ENCODE peak calls at places on chromosome 13, in six cellular contexts. W, T, O, E, J and I are unnamed samples.
A peak's percentile ranks its signal among the peaks of the same experiment; 100 is the strongest.

GRCh38 chr13:60164490-60164889 is 762 bp upstream of the DIAPH3 start:
- DNase-seq in E (no peak), O (no peak), W (no peak), T (no peak), J (peak; percentile 39), I (no peak)

GRCh38 chr13:60143775-60144174 is 20.0 kb downstream of the DIAPH3 start:
- DNase-seq in J (no peak), O (no peak), E (no peak), T (no peak), W (no peak), I (no peak)

GRCh38 chr13:21703846-21704245 is 33.0 kb downstream of the FGF9 start:
- DNase-seq in J (no peak), T (no peak), E (no peak), W (no peak), O (no peak), I (no peak)

GRCh38 chr13:94704347-94705080 is 7.8 kb downstream of the SOX21 start:
- DNase-seq in O (no peak), T (no peak), E (no peak), W (no peak), J (no peak), I (no peak)

GRCh38 chr13:43360196-43360595 is 336.8 kb downstream of the DNAJC15 start:
- DNase-seq in T (no peak), W (no peak), E (no peak), J (no peak), O (no peak), I (no peak)

GRCh38 chr13:35388456-35388855 is 88.0 kb downstream of the MAB21L1 start:
- DNase-seq in J (peak; percentile 20), T (no peak), W (no peak), O (no peak), E (no peak), I (no peak)

GRCh38 chr13:93847162-93847561 is 620.6 kb downstream of the GPC6 start:
- DNase-seq in J (peak; percentile 83), E (peak; percentile 42), W (no peak), O (no peak), T (no peak), I (no peak)

GRCh38 chr13:104553156-104553555 is 1486.9 kb upstream of the SLC10A2 start:
- DNase-seq in E (no peak), J (peak; percentile 28), W (no peak), O (no peak), T (no peak), I (no peak)

GRCh38 chr13:110964229-110965037 is 49.6 kb upstream of the ANKRD10 start:
- DNase-seq in J (no peak), W (no peak), T (no peak), E (no peak), O (no peak), I (no peak)

GRCh38 chr13:78700121-78700910 is 41.4 kb upstream of the OBI1 start:
- DNase-seq in E (no peak), T (no peak), W (no peak), J (peak; percentile 84), O (no peak), I (no peak)

GRCh38 chr13:92103673-92104296 is 705.4 kb downstream of the GPC5 start:
- DNase-seq in O (no peak), T (no peak), E (no peak), W (no peak), J (peak; percentile 17), I (no peak)

GRCh38 chr13:93039131-93039530 is 187.5 kb upstream of the GPC6 start:
- DNase-seq in T (no peak), O (no peak), W (no peak), E (no peak), J (peak; percentile 32), I (no peak)

GRCh38 chr13:76293751-76294150 is 592.5 kb downstream of the KCTD12 start:
- DNase-seq in W (no peak), O (no peak), T (no peak), J (peak; percentile 23), E (no peak), I (no peak)

DNA sequence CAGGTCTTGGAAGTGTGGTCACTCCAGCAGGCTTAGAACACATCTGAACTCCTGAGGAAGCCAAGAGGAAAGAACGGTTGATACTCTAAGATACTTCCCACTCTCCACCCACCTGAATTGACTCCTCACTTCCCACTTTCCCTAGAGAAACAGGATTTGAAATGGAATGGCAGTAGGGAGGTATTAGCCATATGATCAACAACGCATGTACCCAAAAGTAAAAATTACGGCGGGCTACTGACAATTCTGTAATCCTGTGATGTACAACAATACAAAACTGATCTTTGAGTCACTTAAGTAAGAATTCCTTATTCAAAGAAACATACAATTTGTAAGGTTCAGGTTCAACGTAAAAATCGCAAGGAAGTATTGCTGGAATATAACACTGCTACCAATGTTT is 3.2 kb downstream of the SPRY2 start:
- DNase-seq in T (no peak), O (no peak), J (peak; percentile 28), W (no peak), E (no peak), I (no peak)
- H3K27ac ChIP-seq in T (peak overlapping the region; percentile 99), O (no peak overlapping the region), J (peak overlapping the region; percentile 85), W (peak overlapping the region; percentile 90), E (no peak overlapping the region), I (no peak overlapping the region)

GRCh38 chr13:80307401-80307987 is 33.4 kb downstream of the SPRY2 start:
- DNase-seq in J (no peak), T (no peak), E (no peak), W (no peak), O (no peak), I (no peak)
- H3K27ac ChIP-seq in J (no peak overlapping the region), T (peak overlapping the region; percentile 34), E (no peak overlapping the region), W (no peak overlapping the region), O (no peak overlapping the region), I (no peak overlapping the region)

GRCh38 chr13:99956473-99957349 is 14.9 kb downstream of the ZIC5 start:
- DNase-seq in O (no peak), E (no peak), W (no peak), J (no peak), T (no peak), I (no peak)

GRCh38 chr13:99955107-99955746 is 16.3 kb downstream of the ZIC5 start:
- DNase-seq in T (no peak), O (no peak), J (no peak), E (no peak), W (no peak), I (no peak)

GRCh38 chr13:99955747-99956472 is 15.7 kb downstream of the ZIC5 start:
- DNase-seq in T (no peak), J (no peak), O (no peak), E (no peak), W (no peak), I (no peak)

GRCh38 chr13:99949657-99950413 is 21.7 kb downstream of the ZIC5 start:
- DNase-seq in O (no peak), T (no peak), W (no peak), J (no peak), E (no peak), I (no peak)

DNA sequence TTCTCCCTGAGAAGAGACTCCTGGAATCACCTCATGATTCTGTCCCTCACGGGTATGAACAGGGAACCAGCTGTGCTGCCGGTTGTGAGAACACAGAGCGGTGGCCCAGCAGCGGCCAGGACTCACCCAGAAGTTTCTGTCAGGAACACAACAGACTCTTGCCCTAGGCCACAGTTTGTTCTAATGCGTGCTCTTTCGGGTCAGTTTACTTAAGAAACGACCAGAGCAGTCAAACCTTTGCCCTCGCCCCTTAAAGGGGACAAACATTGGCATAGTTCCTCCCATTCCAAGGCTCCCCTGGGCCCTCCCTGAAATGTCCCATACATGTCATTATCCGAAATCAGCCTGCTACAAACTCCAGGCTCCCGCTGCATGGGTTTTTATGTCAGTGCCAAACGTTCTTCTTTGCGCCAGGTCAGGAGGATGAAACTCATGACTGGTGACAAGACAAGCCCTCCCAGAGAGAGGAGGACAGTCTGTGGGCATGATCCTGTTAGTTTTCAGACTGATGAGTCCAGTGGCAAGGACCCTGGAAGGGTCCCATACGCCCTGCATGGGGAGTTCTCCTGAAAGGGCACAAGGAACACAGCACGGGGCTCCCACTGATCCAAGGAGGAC is 18.3 kb downstream of the ZIC5 start:
- DNase-seq in W (no peak), J (no peak), T (no peak), E (no peak), O (no peak), I (no peak)
- H3K27ac ChIP-seq in W (no peak overlapping the region), J (no peak overlapping the region), T (no peak overlapping the region), E (no peak overlapping the region), O (no peak overlapping the region), I (no peak overlapping the region)

GRCh38 chr13:30881931-30882899 is 23.9 kb upstream of the MEDAG start:
- DNase-seq in T (no peak), W (no peak), O (no peak), E (no peak), J (no peak), I (no peak)

GRCh38 chr13:30877335-30877734 is 28.7 kb upstream of the MEDAG start:
- DNase-seq in O (no peak), T (no peak), W (no peak), J (peak; percentile 80), E (no peak), I (no peak)

GRCh38 chr13:30880756-30881155 is 25.3 kb upstream of the MEDAG start:
- DNase-seq in T (no peak), J (peak; percentile 99), O (no peak), W (no peak), E (peak; percentile 81), I (no peak)

GRCh38 chr13:30881191-30881651 is 24.9 kb upstream of the MEDAG start:
- DNase-seq in E (no peak), W (peak; percentile 72), T (peak; percentile 30), O (no peak), J (peak; percentile 86), I (no peak)

GRCh38 chr13:30880151-30880551 is 25.9 kb upstream of the MEDAG start:
- DNase-seq in W (no peak), J (peak; percentile 76), O (no peak), E (no peak), T (no peak), I (no peak)
- H3K27ac ChIP-seq in W (peak overlapping the region; percentile 74), J (peak overlapping the region; percentile 92), O (no peak overlapping the region), E (peak overlapping the region; percentile 72), T (peak overlapping the region; percentile 29), I (no peak overlapping the region)

GRCh38 chr13:81224502-81224833 is 883.5 kb upstream of the SPRY2 start:
- DNase-seq in W (no peak), T (no peak), O (no peak), J (no peak), E (no peak), I (no peak)

DNA sequence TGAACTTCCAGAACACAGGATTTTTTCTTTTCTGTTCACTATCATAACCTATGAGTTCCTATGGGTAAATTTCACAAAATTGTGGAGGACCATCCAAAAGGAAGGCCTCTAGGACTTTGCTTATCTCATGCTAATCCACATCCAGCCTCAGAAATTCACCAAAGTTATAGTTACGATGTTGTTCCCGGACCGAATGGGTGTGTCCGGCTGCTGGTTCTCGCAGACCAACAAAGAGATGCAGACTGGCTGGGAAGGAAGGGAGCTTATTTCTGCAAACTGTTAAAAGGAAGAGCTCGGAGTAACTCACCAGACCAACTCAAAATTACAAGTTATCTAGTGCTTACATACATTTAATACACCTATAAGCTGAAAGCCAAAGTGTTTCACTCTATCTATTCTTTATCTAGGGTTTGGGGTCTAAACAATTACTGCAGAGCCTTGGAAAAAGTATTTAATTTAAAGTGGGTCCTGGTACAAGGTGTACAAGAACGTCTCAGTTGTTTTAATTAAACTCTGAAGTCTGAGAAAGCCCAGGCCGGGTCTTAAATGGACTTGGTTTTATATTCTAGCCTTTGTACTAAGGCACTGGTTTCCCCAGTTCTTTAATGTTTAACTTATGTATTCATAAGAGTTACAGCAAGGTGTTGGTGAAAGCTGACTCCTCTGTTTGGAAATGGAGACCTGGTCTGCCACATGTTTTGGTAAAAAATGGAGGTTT is 883.0 kb upstream of the SPRY2 start:
- DNase-seq in E (no peak), J (no peak), T (no peak), W (no peak), O (no peak), I (no peak)
- H3K27ac ChIP-seq in E (no peak overlapping the region), J (no peak overlapping the region), T (no peak overlapping the region), W (no peak overlapping the region), O (no peak overlapping the region), I (no peak overlapping the region)

GRCh38 chr13:27379126-27379525 is 45.3 kb upstream of the GTF3A start:
- DNase-seq in O (no peak), T (no peak), E (no peak), W (no peak), J (no peak), I (no peak)
- H3K27ac ChIP-seq in O (no peak overlapping the region), T (no peak overlapping the region), E (no peak overlapping the region), W (no peak overlapping the region), J (no peak overlapping the region), I (no peak overlapping the region)